ENCODE peak calls at places on chromosomes 11 and 22, in seven cellular contexts. One of them, this sample, is unnamed.

GRCh38 chr11:47607380-47607779 is 13.2 kb upstream of the C1QTNF4 start:
- DNase-seq in H1: no peak
- DNase-seq in mesendoderm: no peak
- DNase-seq in mesenchymal stem cell: peak
- DNase-seq in neuronal stem cell: no peak
- DNase-seq in H9: no peak
- DNase-seq in IMR-90: peak
- DNase-seq in this sample: no peak

GRCh38 chr11:18720086-18720810 is 5.7 kb downstream of the IGSF22 start:
- DNase-seq in H1: no peak
- DNase-seq in neuronal stem cell: no peak
- DNase-seq in IMR-90: peak
- DNase-seq in mesenchymal stem cell: no peak
- DNase-seq in H9: no peak
- DNase-seq in mesendoderm: no peak
- DNase-seq in this sample: no peak

GRCh38 chr11:1844221-1845094 is 5.7 kb downstream of the TNNI2 start:
- DNase-seq in neuronal stem cell: no peak
- DNase-seq in mesendoderm: no peak
- DNase-seq in IMR-90: no peak
- DNase-seq in mesenchymal stem cell: peak
- DNase-seq in H1: no peak
- DNase-seq in H9: no peak
- DNase-seq in this sample: peak

GRCh38 chr11:63553759-63554158 is 9.4 kb downstream of the PLAAT2 start:
- DNase-seq in neuronal stem cell: no peak
- DNase-seq in H9: peak
- DNase-seq in IMR-90: no peak
- DNase-seq in mesenchymal stem cell: no peak
- DNase-seq in H1: no peak
- DNase-seq in mesendoderm: no peak
- DNase-seq in this sample: no peak

GRCh38 chr11:102882389-102883024 is 7.7 kb upstream of the MMP12 start:
- DNase-seq in neuronal stem cell: no peak
- DNase-seq in IMR-90: peak
- DNase-seq in mesenchymal stem cell: peak
- DNase-seq in H1: no peak
- DNase-seq in H9: no peak
- DNase-seq in mesendoderm: no peak
- DNase-seq in this sample: peak

GRCh38 chr22:25666308-25666707 is 75.7 kb upstream of the MYO18B start:
- DNase-seq in mesendoderm: peak
- DNase-seq in neuronal stem cell: no peak
- DNase-seq in IMR-90: no peak
- DNase-seq in H1: no peak
- DNase-seq in mesenchymal stem cell: peak
- DNase-seq in H9: peak
- DNase-seq in this sample: no peak

GRCh38 chr11:120798854-120799253 is 225.0 kb upstream of the TBCEL start:
- DNase-seq in H1: no peak
- DNase-seq in IMR-90: no peak
- DNase-seq in neuronal stem cell: no peak
- DNase-seq in mesenchymal stem cell: no peak
- DNase-seq in mesendoderm: peak
- DNase-seq in H9: no peak
- DNase-seq in this sample: no peak

GRCh38 chr11:87428266-87428665 is 390.5 kb downstream of the TMEM135 start:
- DNase-seq in IMR-90: peak
- DNase-seq in H1: no peak
- DNase-seq in mesenchymal stem cell: no peak
- DNase-seq in H9: no peak
- DNase-seq in neuronal stem cell: no peak
- DNase-seq in mesendoderm: no peak
- DNase-seq in this sample: peak

GRCh38 chr11:888290-889212 is 22.1 kb downstream of the CHID1 start:
- DNase-seq in mesenchymal stem cell: no peak
- DNase-seq in H1: no peak
- DNase-seq in neuronal stem cell: no peak
- DNase-seq in mesendoderm: no peak
- DNase-seq in IMR-90: no peak
- DNase-seq in H9: no peak
- DNase-seq in this sample: no peak

GRCh38 chr11:125675196-125675595 is 5.5 kb downstream of the ACRV1 start:
- DNase-seq in mesendoderm: no peak
- DNase-seq in H9: no peak
- DNase-seq in neuronal stem cell: no peak
- DNase-seq in mesenchymal stem cell: no peak
- DNase-seq in H1: no peak
- DNase-seq in IMR-90: peak
- DNase-seq in this sample: no peak

GRCh38 chr11:112996924-112997323 is 35.7 kb downstream of the NCAM1 start:
- DNase-seq in H1: no peak
- DNase-seq in IMR-90: no peak
- DNase-seq in mesenchymal stem cell: no peak
- DNase-seq in neuronal stem cell: no peak
- DNase-seq in H9: no peak
- DNase-seq in mesendoderm: no peak
- DNase-seq in this sample: no peak

GRCh38 chr11:95095858-95096587 is 6.4 kb downstream of the ENDOD1 start:
- DNase-seq in mesendoderm: no peak
- DNase-seq in neuronal stem cell: no peak
- DNase-seq in IMR-90: peak
- DNase-seq in H9: no peak
- DNase-seq in H1: no peak
- DNase-seq in mesenchymal stem cell: peak
- DNase-seq in this sample: no peak

GRCh38 chr11:47616726-47617416 is 22.7 kb upstream of the C1QTNF4 start:
- DNase-seq in H9: peak
- DNase-seq in mesenchymal stem cell: peak
- DNase-seq in IMR-90: peak
- DNase-seq in mesendoderm: peak
- DNase-seq in H1: no peak
- DNase-seq in neuronal stem cell: no peak
- DNase-seq in this sample: no peak

GRCh38 chr22:36702832-36703210 is 731 bp downstream of the CACNG2 start:
- DNase-seq in neuronal stem cell: no peak
- DNase-seq in H9: no peak
- DNase-seq in IMR-90: no peak
- DNase-seq in mesendoderm: peak
- DNase-seq in H1: no peak
- DNase-seq in mesenchymal stem cell: no peak
- DNase-seq in this sample: no peak

DNA sequence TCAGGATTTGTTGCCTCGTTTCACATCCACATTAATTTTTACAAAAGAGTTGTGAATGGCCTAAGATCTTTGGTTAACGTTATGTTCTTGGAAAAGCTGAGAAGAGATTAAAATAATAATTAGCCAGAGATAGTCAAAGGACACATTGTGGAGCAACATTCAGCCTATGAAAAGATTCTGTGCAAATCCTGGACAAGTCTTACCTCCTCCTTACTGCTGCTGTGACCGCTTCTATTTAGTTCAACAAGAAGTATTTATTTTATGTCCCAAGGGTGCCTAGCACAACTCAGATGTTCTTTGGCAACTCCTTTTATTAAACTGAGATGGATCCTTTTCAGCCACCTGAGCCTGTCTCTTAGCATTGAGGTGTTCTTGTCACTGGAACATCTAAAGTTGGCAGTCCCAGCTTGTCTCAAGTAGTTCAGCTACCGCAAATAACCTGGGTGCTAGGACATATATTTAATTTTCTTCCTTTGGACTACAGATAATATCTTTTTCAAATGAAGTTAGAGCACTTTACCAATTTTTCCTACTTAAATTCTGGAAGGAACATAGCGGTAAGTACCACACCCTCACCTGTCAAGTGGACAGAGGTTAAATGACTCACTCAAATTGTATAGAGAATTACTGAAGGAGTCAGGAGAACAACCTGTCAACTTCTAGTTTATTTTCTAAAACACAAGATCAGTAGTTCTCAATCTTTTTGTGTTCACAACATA is 80.5 kb upstream of the CHRM4 start:
- DNase-seq in mesenchymal stem cell: no peak
- DNase-seq in mesendoderm: no peak
- DNase-seq in H1: no peak
- DNase-seq in H9: no peak
- DNase-seq in IMR-90: no peak
- DNase-seq in neuronal stem cell: no peak
- DNase-seq in this sample: peak
- H2BK120ac ChIP-seq in mesenchymal stem cell: no peak
- H2BK120ac ChIP-seq in mesendoderm: no peak
- H2BK120ac ChIP-seq in H1: no peak
- H2BK120ac ChIP-seq in H9: no peak
- H2BK120ac ChIP-seq in IMR-90: no peak
- H2BK120ac ChIP-seq in neuronal stem cell: no peak
- H2BK120ac ChIP-seq in this sample: no peak

GRCh38 chr11:71395774-71396173 is 52.4 kb downstream of the DHCR7 start:
- DNase-seq in neuronal stem cell: no peak
- DNase-seq in mesendoderm: no peak
- DNase-seq in IMR-90: no peak
- DNase-seq in H9: no peak
- DNase-seq in mesenchymal stem cell: no peak
- DNase-seq in H1: no peak
- DNase-seq in this sample: no peak

GRCh38 chr11:71391352-71391751 is 56.8 kb downstream of the DHCR7 start:
- DNase-seq in mesendoderm: no peak
- DNase-seq in H1: no peak
- DNase-seq in mesenchymal stem cell: no peak
- DNase-seq in neuronal stem cell: no peak
- DNase-seq in IMR-90: no peak
- DNase-seq in H9: no peak
- DNase-seq in this sample: no peak

GRCh38 chr11:71395010-71395560 is 53.1 kb downstream of the DHCR7 start:
- DNase-seq in H1: no peak
- DNase-seq in neuronal stem cell: no peak
- DNase-seq in mesenchymal stem cell: no peak
- DNase-seq in mesendoderm: no peak
- DNase-seq in IMR-90: no peak
- DNase-seq in H9: no peak
- DNase-seq in this sample: no peak

GRCh38 chr11:71391786-71392185 is 56.4 kb downstream of the DHCR7 start:
- DNase-seq in neuronal stem cell: no peak
- DNase-seq in mesenchymal stem cell: no peak
- DNase-seq in H1: no peak
- DNase-seq in IMR-90: no peak
- DNase-seq in mesendoderm: no peak
- DNase-seq in H9: no peak
- DNase-seq in this sample: no peak

GRCh38 chr11:71393283-71393682 is 54.9 kb downstream of the DHCR7 start:
- DNase-seq in IMR-90: no peak
- DNase-seq in neuronal stem cell: no peak
- DNase-seq in H1: no peak
- DNase-seq in H9: no peak
- DNase-seq in mesenchymal stem cell: no peak
- DNase-seq in mesendoderm: no peak
- DNase-seq in this sample: no peak
- H3K23ac ChIP-seq in IMR-90: no peak
- H3K23ac ChIP-seq in neuronal stem cell: no peak
- H3K23ac ChIP-seq in H1: no peak
- H3K23ac ChIP-seq in H9: no peak
- H3K23ac ChIP-seq in mesenchymal stem cell: no peak
- H3K23ac ChIP-seq in mesendoderm: no peak
- H3K23ac ChIP-seq in this sample: no peak

GRCh38 chr11:55967914-55968313 is 1.8 kb downstream of the OR10AG1 start:
- DNase-seq in H1: no peak
- DNase-seq in mesendoderm: no peak
- DNase-seq in mesenchymal stem cell: no peak
- DNase-seq in IMR-90: no peak
- DNase-seq in H9: no peak
- DNase-seq in neuronal stem cell: no peak
- DNase-seq in this sample: no peak

GRCh38 chr11:55966391-55966790 is 3.4 kb downstream of the OR10AG1 start:
- DNase-seq in neuronal stem cell: no peak
- DNase-seq in mesenchymal stem cell: no peak
- DNase-seq in H1: no peak
- DNase-seq in IMR-90: no peak
- DNase-seq in mesendoderm: peak
- DNase-seq in H9: no peak
- DNase-seq in this sample: no peak

GRCh38 chr11:55970935-55971334 is 1.2 kb upstream of the OR10AG1 start:
- DNase-seq in H9: no peak
- DNase-seq in IMR-90: no peak
- DNase-seq in H1: no peak
- DNase-seq in neuronal stem cell: no peak
- DNase-seq in mesendoderm: no peak
- DNase-seq in mesenchymal stem cell: no peak
- DNase-seq in this sample: no peak

GRCh38 chr11:55969845-55970244 is at the start of gene OR10AG1:
- DNase-seq in H9: no peak
- DNase-seq in neuronal stem cell: no peak
- DNase-seq in mesenchymal stem cell: no peak
- DNase-seq in IMR-90: no peak
- DNase-seq in H1: no peak
- DNase-seq in mesendoderm: no peak
- DNase-seq in this sample: no peak
- H2BK5ac ChIP-seq in H9: no peak
- H2BK5ac ChIP-seq in neuronal stem cell: no peak
- H2BK5ac ChIP-seq in mesenchymal stem cell: no peak
- H2BK5ac ChIP-seq in IMR-90: no peak
- H2BK5ac ChIP-seq in H1: no peak
- H2BK5ac ChIP-seq in mesendoderm: no peak
- H2BK5ac ChIP-seq in this sample: no peak

DNA sequence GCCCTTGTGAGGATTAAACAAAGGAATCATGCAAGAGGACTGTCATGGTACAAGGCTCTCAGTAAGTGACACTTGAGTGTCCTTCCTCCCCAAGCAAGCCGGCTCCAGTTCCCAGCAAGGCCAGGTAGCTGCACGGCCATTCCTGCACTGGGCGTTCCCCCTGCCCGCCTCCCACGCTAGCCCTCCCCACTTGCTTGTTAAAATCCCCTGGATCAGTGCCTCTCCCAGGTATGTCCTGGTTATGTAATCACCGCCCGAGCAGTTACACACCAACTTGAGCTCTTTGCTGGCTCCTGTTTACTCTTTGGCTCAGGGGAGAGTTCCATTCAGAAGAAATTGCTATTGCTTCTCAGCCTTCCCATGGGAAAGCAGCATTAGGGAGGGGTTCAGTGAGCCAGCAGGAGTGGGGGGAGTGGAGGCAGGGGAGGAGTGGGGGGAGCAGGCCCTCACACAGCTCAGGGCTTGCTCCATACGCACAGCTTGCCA is 19.4 kb upstream of the MYEOV start:
- DNase-seq in mesenchymal stem cell: no peak
- DNase-seq in IMR-90: no peak
- DNase-seq in neuronal stem cell: no peak
- DNase-seq in H9: no peak
- DNase-seq in mesendoderm: no peak
- DNase-seq in H1: no peak
- DNase-seq in this sample: peak
- H2BK120ac ChIP-seq in mesenchymal stem cell: no peak
- H2BK120ac ChIP-seq in IMR-90: no peak
- H2BK120ac ChIP-seq in neuronal stem cell: no peak
- H2BK120ac ChIP-seq in H9: no peak
- H2BK120ac ChIP-seq in mesendoderm: no peak
- H2BK120ac ChIP-seq in H1: no peak
- H2BK120ac ChIP-seq in this sample: no peak

This sample was measured in trophoblast cell.